ENCODE peak calls at places on chromosomes 13 and 19, in seven cellular contexts. J is left lung; M is fibroblast of mammary gland; W is OCI-LY7; I is choroid plexus epithelial cell; S is CD4-positive, alpha-beta T cell; T is endodermal cell. K is an unnamed sample.

GRCh38 chr13:43357435-43358065 is 334.2 kb downstream of the DNAJC15 start:
- DNase-seq in J (no peak), M (no peak), W (no peak), I (no peak), S (no peak), T (no peak), K (no peak)

GRCh38 chr19:16588824-16589577 is 16.8 kb upstream of the SLC35E1 start:
- DNase-seq in J (no peak), M (no peak), W (no peak), I (no peak), S (no peak), T (no peak), K (no peak)

GRCh38 chr13:19184176-19184575 is 2.6 kb upstream of the TUBA3C start:
- DNase-seq in J (no peak), M (no peak), W (no peak), I (no peak), S (no peak), T (no peak), K (no peak)

GRCh38 chr19:29620931-29621351 is 14.9 kb downstream of the POP4 start:
- DNase-seq in J (no peak), M (no peak), W (no peak), I (peak; percentile 19), S (no peak), T (no peak), K (no peak)

GRCh38 chr19:10780368-10780767 is 55.6 kb downstream of the TMED1 start:
- DNase-seq in J (peak; percentile 79), M (peak; percentile 98), W (no peak), I (peak; percentile 90), S (no peak), T (no peak), K (peak; percentile 92)

GRCh38 chr13:42038661-42039456 is 9.6 kb upstream of the DGKH start:
- DNase-seq in J (no peak), M (peak; percentile 37), W (no peak), I (no peak), S (no peak), T (no peak), K (no peak)

GRCh38 chr13:31610270-31610998 is 128.9 kb upstream of the RXFP2 start:
- DNase-seq in J (no peak), M (no peak), W (no peak), I (no peak), S (no peak), T (no peak), K (no peak)

GRCh38 chr13:71864094-71864980 is 2.7 kb downstream of the DACH1 start:
- DNase-seq in J (peak; percentile 67), M (no peak), W (no peak), I (no peak), S (no peak), T (no peak), K (no peak)

GRCh38 chr19:6229216-6229913 is 50.4 kb downstream of the MLLT1 start:
- DNase-seq in J (no peak), M (no peak), W (no peak), I (no peak), S (no peak), T (no peak), K (no peak)

DNA sequence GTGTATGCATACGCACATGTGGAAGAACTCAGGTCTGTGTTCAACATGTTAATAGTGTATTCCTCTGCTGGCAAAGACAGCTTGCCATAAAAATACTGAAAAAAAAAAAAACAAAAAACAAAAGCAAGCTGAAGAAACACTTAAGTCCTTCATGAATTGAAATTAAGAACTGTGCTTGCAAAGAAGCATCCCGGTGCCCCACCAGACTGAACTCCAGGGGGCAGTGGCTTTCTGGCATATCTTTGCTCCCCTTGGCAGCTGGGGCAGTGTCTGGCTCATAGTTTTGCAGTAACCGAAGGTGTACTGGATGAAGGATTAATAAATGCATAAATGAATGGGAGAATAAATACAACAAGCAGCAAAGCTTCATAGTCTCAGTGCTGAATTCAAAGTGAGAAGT is 187.6 kb downstream of the LHFPL6 start:
- DNase-seq in J (no peak), M (peak; percentile 64), W (peak; percentile 64), I (peak; percentile 72), S (no peak), T (peak; percentile 78), K (peak; percentile 47)
- TF ChIP-seq CTCF in J (peak; percentile 46), M (peak; percentile 62), W (peak; percentile 85), I (peak; percentile 72), S (no peak), T (peak; percentile 81), K (peak; percentile 19)

DNA sequence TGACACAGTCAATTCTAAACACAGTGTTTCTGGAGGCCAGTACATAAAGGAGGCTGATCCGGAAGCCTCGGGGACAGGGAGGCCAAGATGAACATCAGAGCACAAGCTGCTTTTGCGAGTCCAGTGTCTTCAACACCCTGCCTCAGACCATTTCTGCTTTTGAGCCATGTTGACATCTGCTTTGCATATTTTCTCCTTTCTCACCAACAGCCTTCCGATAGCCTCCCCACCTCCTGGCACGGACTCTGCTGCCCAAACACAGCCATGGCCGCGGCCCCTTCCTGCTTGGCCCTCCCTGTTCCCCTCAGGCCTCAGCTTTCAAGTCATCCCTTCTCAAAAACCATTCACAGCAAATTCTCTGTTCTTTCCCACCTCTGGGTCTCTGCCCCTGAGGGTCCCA is 3.6 kb downstream of the LRRC25 start:
- DNase-seq in J (no peak), M (no peak), W (peak; percentile 38), I (no peak), S (no peak), T (no peak), K (no peak)
- TF ChIP-seq CTCF in J (no peak), M (no peak), W (no peak), I (no peak), S (no peak), T (no peak), K (no peak)

GRCh38 chr19:1956868-1957492 is 16.0 kb downstream of the CSNK1G2 start:
- DNase-seq in J (no peak), M (no peak), W (no peak), I (no peak), S (no peak), T (peak; percentile 85), K (no peak)
- TF ChIP-seq CTCF in J (no peak), M (no peak), W (no peak), I (peak; percentile 2), S (no peak), T (peak; percentile 53), K (no peak)

GRCh38 chr19:840519-841206 is at the start of gene PRTN3:
- DNase-seq in J (no peak), M (no peak), W (no peak), I (no peak), S (no peak), T (no peak), K (no peak)

GRCh38 chr19:845707-846481 is 5.1 kb downstream of the PRTN3 start:
- DNase-seq in J (no peak), M (no peak), W (no peak), I (no peak), S (no peak), T (no peak), K (no peak)

GRCh38 chr19:843836-844299 is 3.1 kb downstream of the PRTN3 start:
- DNase-seq in J (no peak), M (no peak), W (no peak), I (no peak), S (no peak), T (no peak), K (no peak)

GRCh38 chr19:844300-844971 is 3.6 kb downstream of the PRTN3 start:
- DNase-seq in J (no peak), M (no peak), W (no peak), I (no peak), S (no peak), T (no peak), K (peak; percentile 51)

GRCh38 chr19:843180-843835 is 2.5 kb downstream of the PRTN3 start:
- DNase-seq in J (no peak), M (no peak), W (no peak), I (no peak), S (no peak), T (peak; percentile 77), K (peak; percentile 33)
- TF ChIP-seq CTCF in J (no peak), M (no peak), W (no peak), I (no peak), S (no peak), T (peak; percentile 58), K (no peak)

GRCh38 chr13:73059460-73060250 is 850 bp downstream of the KLF5 start:
- DNase-seq in J (peak; percentile 56), M (no peak), W (peak; percentile 20), I (peak; percentile 29), S (peak; percentile 64), T (peak; percentile 91), K (no peak)
- TF ChIP-seq CTCF in J (no peak), M (no peak), W (no peak), I (no peak), S (no peak), T (peak; percentile 61), K (no peak)

DNA sequence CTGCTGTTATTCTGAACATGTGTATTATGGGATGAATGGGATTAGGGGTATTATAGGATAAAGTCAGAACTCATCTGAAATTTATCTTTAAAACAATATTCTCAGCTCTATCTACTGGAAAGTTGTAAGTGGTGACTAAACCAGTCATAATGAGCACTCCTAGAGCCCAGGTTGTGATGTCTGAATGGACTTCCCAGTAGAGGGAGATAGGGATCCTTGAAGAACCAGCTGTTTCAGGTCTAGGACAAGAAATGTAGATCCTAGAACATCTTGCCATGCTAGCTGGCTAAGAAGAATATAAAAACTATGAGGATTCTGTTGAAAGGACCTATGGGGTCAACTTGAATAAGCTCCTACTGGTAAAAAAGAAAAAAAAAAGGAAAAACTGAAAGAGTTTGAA is 310.8 kb downstream of the SLC7A1 start:
- DNase-seq in J (no peak), M (peak; percentile 1), W (no peak), I (peak; percentile 4), S (no peak), T (no peak), K (no peak)
- TF ChIP-seq CTCF in J (no peak), M (no peak), W (no peak), I (no peak), S (no peak), T (peak; percentile 64), K (no peak)

GRCh38 chr13:48749144-48749543 is 95.4 kb downstream of the CYSLTR2 start:
- DNase-seq in J (no peak), M (peak; percentile 92), W (no peak), I (peak; percentile 91), S (no peak), T (no peak), K (peak; percentile 17)

GRCh38 chr13:48750588-48751383 is 97.1 kb downstream of the CYSLTR2 start:
- DNase-seq in J (no peak), M (peak; percentile 68), W (no peak), I (peak; percentile 92), S (no peak), T (no peak), K (no peak)

GRCh38 chr13:48748681-48749080 is 95.0 kb downstream of the CYSLTR2 start:
- DNase-seq in J (no peak), M (peak; percentile 81), W (no peak), I (peak; percentile 55), S (no peak), T (no peak), K (no peak)

GRCh38 chr13:48746816-48747215 is 93.1 kb downstream of the CYSLTR2 start:
- DNase-seq in J (no peak), M (no peak), W (no peak), I (no peak), S (no peak), T (no peak), K (no peak)

GRCh38 chr13:48749699-48750473 is 96.2 kb downstream of the CYSLTR2 start:
- DNase-seq in J (peak; percentile 69), M (peak; percentile 100), W (peak; percentile 21), I (peak; percentile 99), S (peak; percentile 39), T (peak; percentile 88), K (peak; percentile 99)
- TF ChIP-seq CTCF in J (peak; percentile 20), M (peak; percentile 53), W (peak; percentile 74), I (peak; percentile 77), S (no peak), T (peak; percentile 78), K (peak; percentile 45)

K was measured in MCF 10A.